ENCODE peak calls at places on chromosome 5, in nine cellular contexts. Y, W, J, M, F, Z, P, U and L are unnamed samples.
A peak's percentile ranks its signal among the peaks of the same experiment; 100 is the strongest.

GRCh38 chr5:168882283-168882682 is 303.1 kb upstream of the PANK3 start:
- DNase-seq in M (no peak), J (no peak), U (no peak), Y (no peak), Z (no peak), W (no peak), P (no peak), F (no peak), L (no peak)

GRCh38 chr5:59999056-59999455 is 105.5 kb upstream of the PDE4D start:
- DNase-seq in F (peak; percentile 89), W (no peak), J (no peak), M (no peak), U (no peak), Z (no peak), Y (no peak), P (no peak), L (no peak)

GRCh38 chr5:179209359-179210150 is 135.7 kb downstream of the ADAMTS2 start:
- DNase-seq in W (no peak), J (no peak), Y (no peak), F (peak; percentile 59), U (no peak), P (no peak), M (no peak), Z (no peak), L (peak; percentile 55)

GRCh38 chr5:132074772-132075718 is 1.5 kb downstream of the CSF2 start:
- DNase-seq in M (peak; percentile 92), Z (no peak), J (no peak), P (no peak), F (no peak), U (no peak), Y (no peak), W (no peak), L (no peak)

GRCh38 chr5:5165541-5166002 is 25.4 kb downstream of the ADAMTS16 start:
- DNase-seq in F (peak; percentile 60), Y (no peak), M (no peak), Z (no peak), W (no peak), P (no peak), J (no peak), U (no peak), L (no peak)

GRCh38 chr5:179342577-179342976 is 2.7 kb downstream of the ADAMTS2 start:
- DNase-seq in M (no peak), P (no peak), Y (no peak), U (no peak), F (no peak), J (no peak), Z (no peak), W (no peak), L (peak; percentile 68)

GRCh38 chr5:147522435-147522834 is 12.6 kb upstream of the DPYSL3 start:
- DNase-seq in Z (no peak), U (no peak), W (no peak), J (no peak), F (peak; percentile 80), M (no peak), Y (no peak), P (no peak), L (no peak)

GRCh38 chr5:59254055-59254687 is 639.4 kb downstream of the PDE4D start:
- DNase-seq in P (no peak), J (no peak), M (no peak), W (no peak), F (no peak), Y (no peak), Z (no peak), U (no peak), L (no peak)

GRCh38 chr5:15500326-15500958 is 462 bp downstream of the FBXL7 start:
- DNase-seq in W (peak; percentile 54), M (no peak), F (peak; percentile 31), Y (peak; percentile 19), J (peak; percentile 65), Z (peak; percentile 85), U (no peak), P (no peak), L (peak; percentile 59)

GRCh38 chr5:166781729-166782128 is 1509.7 kb upstream of the WWC1 start:
- DNase-seq in M (no peak), P (no peak), Z (no peak), W (no peak), U (peak; percentile 54), F (no peak), J (no peak), Y (no peak), L (no peak)

GRCh38 chr5:175243441-175243840 is 200.5 kb downstream of the DRD1 start:
- DNase-seq in Z (no peak), U (no peak), Y (no peak), F (no peak), J (no peak), W (no peak), P (no peak), M (no peak), L (no peak)

GRCh38 chr5:11182441-11183080 is 421.5 kb upstream of the DAP start:
- DNase-seq in Y (no peak), U (peak; percentile 22), J (no peak), Z (no peak), W (no peak), F (peak; percentile 40), M (no peak), P (peak; percentile 18), L (peak; percentile 56)

GRCh38 chr5:174376056-174376455 is 330.6 kb downstream of the NSG2 start:
- DNase-seq in J (no peak), P (no peak), M (no peak), F (no peak), U (no peak), Y (no peak), W (no peak), Z (no peak), L (no peak)

GRCh38 chr5:72860499-72860898 is 44.0 kb downstream of the TNPO1 start:
- DNase-seq in Y (no peak), F (peak; percentile 81), M (no peak), P (no peak), Z (no peak), W (peak; percentile 47), U (no peak), J (no peak), L (peak; percentile 70)

DNA sequence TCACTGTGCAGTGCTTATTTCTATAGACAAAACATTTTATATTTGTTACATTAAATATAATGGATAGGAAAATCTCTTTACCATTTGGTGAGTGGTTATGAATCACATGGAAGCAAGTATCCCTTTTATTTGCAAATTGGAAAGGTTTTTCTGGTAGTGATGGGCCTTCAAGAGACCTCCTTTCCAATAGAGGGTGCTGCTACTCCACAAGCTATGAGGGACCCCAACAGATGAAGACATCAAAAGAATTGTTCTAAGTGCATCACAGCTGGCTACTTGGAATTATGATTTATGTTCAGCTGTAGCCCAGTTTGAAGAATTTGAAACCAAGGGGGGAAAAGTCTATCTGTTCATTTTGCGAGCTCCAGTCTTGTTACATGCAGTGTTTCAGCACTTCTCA is 493.7 kb upstream of the SGCD start:
- DNase-seq in W (no peak), Y (no peak), J (no peak), P (peak; percentile 1), F (no peak), M (no peak), Z (no peak), U (no peak), L (no peak)
- H3K4me3 ChIP-seq in W (no peak overlapping the region), Y (no peak overlapping the region), J (no peak overlapping the region), P (no peak overlapping the region), F (no peak overlapping the region), M (no peak overlapping the region), Z (no peak overlapping the region), U (no peak overlapping the region), L (no peak overlapping the region)

GRCh38 chr5:141954193-141954592 is 3.8 kb downstream of the PCDH12 start:
- DNase-seq in Z (no peak), U (no peak), P (peak; percentile 41), Y (no peak), W (no peak), J (no peak), M (no peak), F (no peak), L (no peak)
- H3K4me3 ChIP-seq in Z (no peak overlapping the region), U (no peak overlapping the region), P (no peak overlapping the region), Y (no peak overlapping the region), W (no peak overlapping the region), J (peak overlapping the region; percentile 65), M (peak overlapping the region; percentile 18), F (no peak overlapping the region), L (no peak overlapping the region)

GRCh38 chr5:102796014-102796413 is 40.9 kb downstream of the PAM start:
- DNase-seq in W (peak; percentile 58), F (no peak), J (no peak), M (no peak), Y (no peak), U (no peak), P (no peak), Z (no peak), L (no peak)
- H3K4me3 ChIP-seq in W (peak overlapping the region; percentile 45), F (no peak overlapping the region), J (peak overlapping the region; percentile 47), M (no peak overlapping the region), Y (no peak overlapping the region), U (no peak overlapping the region), P (no peak overlapping the region), Z (no peak overlapping the region), L (no peak overlapping the region)

DNA sequence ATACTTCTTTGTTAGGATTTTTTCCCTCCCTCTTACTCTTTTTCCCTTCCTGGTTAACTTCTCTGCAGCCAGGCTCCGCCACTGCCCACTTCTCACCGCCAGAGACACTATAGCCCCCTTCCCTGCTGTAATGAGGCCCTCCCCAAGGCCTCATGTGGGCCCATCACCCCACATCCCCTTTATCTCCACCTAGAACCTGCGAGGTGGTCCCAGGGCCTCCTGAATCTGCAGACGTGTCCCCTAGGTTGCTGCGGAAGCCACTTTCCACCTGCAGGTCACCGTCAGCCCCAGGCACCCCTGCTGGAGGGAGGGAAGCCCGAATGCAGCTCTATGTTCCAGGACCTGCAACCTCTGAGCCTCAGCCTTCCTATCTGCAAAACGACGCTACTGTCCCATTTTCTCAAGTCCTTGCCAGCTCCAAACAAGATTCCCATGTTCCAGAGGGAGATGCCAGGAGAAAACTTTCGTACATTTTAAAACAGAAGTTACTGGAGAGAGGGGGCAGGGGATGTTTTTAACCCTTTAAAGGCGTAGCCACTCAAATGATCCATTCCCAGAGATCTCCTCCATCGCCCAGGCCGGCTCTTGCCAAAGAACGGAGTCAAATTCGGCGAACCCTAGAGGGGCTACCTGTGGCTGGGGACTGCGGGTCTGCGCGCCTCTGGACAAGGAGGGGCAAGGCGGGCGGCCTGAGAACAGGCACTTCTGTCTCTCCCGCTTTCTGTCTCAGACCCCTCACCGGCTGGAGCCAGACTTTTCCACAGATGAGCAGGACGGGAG is 929 bp downstream of the SH3PXD2B start:
- DNase-seq in U (peak; percentile 58), M (peak; percentile 22), Z (no peak), Y (no peak), P (no peak), J (no peak), F (peak; percentile 69), W (no peak), L (peak; percentile 79)
- H3K4me3 ChIP-seq in U (peak overlapping the region; percentile 70), M (peak overlapping the region; percentile 83), Z (peak overlapping the region; percentile 94), Y (peak overlapping the region; percentile 92), P (no peak overlapping the region), J (peak overlapping the region; percentile 86), F (peak overlapping the region; percentile 75), W (peak overlapping the region; percentile 72), L (peak overlapping the region; percentile 95)

DNA sequence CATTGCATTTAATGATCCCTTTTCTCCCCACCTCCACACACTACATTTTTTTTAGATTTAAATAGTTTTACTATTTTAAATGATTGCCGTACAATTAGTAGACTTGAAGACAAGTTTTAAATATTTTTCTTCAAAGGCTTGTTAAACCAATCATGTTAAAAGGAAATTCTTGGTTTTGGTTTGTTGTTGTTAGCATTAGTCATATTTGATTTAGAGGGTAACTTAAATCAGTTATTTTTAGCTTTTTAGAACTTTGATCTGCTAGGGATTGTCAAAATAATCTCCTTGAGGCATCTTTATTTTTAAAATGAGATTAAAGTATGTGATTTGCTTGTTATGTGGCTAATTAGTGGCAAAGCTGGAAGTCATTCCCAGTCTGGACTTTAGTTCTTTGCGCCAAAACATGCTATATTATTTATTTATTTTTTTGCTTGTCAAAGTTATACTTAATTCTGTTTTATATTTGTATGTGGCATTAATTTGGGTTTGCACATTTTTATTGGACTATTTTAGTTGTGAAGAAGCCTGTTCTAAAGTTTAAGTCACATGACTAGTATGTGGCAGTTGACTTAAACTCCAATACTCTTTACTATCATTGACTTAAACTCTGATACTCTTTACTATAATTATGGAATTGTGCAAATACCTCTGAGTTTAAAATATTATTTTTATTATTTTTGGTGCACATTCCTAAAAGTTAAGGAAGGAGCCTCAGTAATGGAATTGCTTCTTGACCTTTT is 14.7 kb downstream of the ITGA1 start:
- DNase-seq in P (no peak), F (peak; percentile 31), W (no peak), J (no peak), M (no peak), U (no peak), Y (no peak), Z (no peak), L (no peak)
- H3K4me3 ChIP-seq in P (peak overlapping the region; percentile 77), F (peak overlapping the region; percentile 80), W (peak overlapping the region; percentile 74), J (peak overlapping the region; percentile 74), M (no peak overlapping the region), U (no peak overlapping the region), Y (peak overlapping the region; percentile 66), Z (peak overlapping the region; percentile 77), L (peak overlapping the region; percentile 86)